ENCODE peak calls at places on chromosomes 3 and 15, in five cellular contexts. G, I, Q, P and F are unnamed samples.

GRCh38 chr15:83306561-83306960 is 22.1 kb upstream of the BNC1 start:
- DNase-seq in G (no peak), I (no peak), Q (no peak), P (no peak), F (no peak)

GRCh38 chr3:168336276-168336675 is 240.6 kb upstream of the GOLIM4 start:
- DNase-seq in G (no peak), I (no peak), Q (peak), P (no peak), F (no peak)

GRCh38 chr3:96449803-96450202 is 364.6 kb upstream of the EPHA6 start:
- DNase-seq in G (no peak), I (no peak), Q (no peak), P (no peak), F (no peak)

GRCh38 chr3:39208463-39209055 is 16.2 kb upstream of the XIRP1 start:
- DNase-seq in G (peak), I (peak), Q (peak), P (peak), F (peak)

GRCh38 chr3:195899701-195900425 is 8.5 kb downstream of the TNK2 start:
- DNase-seq in G (no peak), I (no peak), Q (no peak), P (no peak), F (no peak)

GRCh38 chr15:89628301-89628700 is 27.0 kb downstream of the KIF7 start:
- DNase-seq in G (no peak), I (no peak), Q (no peak), P (no peak), F (no peak)

GRCh38 chr3:182046365-182046764 is 334.6 kb downstream of the SOX2 start:
- DNase-seq in G (no peak), I (no peak), Q (no peak), P (no peak), F (no peak)

GRCh38 chr3:101255441-101255840 is 64.9 kb downstream of the IMPG2 start:
- DNase-seq in G (no peak), I (no peak), Q (no peak), P (no peak), F (no peak)

GRCh38 chr15:33654859-33655258 is 313.4 kb upstream of the CHRM5 start:
- DNase-seq in G (peak), I (peak), Q (no peak), P (peak), F (peak)

GRCh38 chr3:78277793-78278192 is 1237.9 kb downstream of the ROBO2 start:
- DNase-seq in G (no peak), I (no peak), Q (no peak), P (no peak), F (no peak)

GRCh38 chr3:135688003-135688402 is 277.5 kb upstream of the PPP2R3A start:
- DNase-seq in G (no peak), I (no peak), Q (no peak), P (no peak), F (no peak)

GRCh38 chr15:43299411-43299810 is 31.0 kb downstream of the LCMT2 start:
- DNase-seq in G (no peak), I (no peak), Q (no peak), P (no peak), F (no peak)

GRCh38 chr3:59334585-59334984 is 284.8 kb upstream of the CFAP20DC start:
- DNase-seq in G (peak), I (no peak), Q (no peak), P (peak), F (no peak)

GRCh38 chr3:71579934-71580318 is 3.6 kb downstream of the FOXP1 start:
- DNase-seq in G (no peak), I (peak), Q (peak), P (peak), F (peak)

GRCh38 chr3:161969867-161970266 is 473.3 kb downstream of the OTOL1 start:
- DNase-seq in G (peak), I (no peak), Q (peak), P (peak), F (no peak)

GRCh38 chr3:31610700-31611275 is 78.1 kb downstream of the STT3B start:
- DNase-seq in G (peak), I (no peak), Q (peak), P (peak), F (peak)

GRCh38 chr3:42572278-42572677 is 9.5 kb downstream of the SEC22C start:
- DNase-seq in G (peak), I (peak), Q (peak), P (peak), F (peak)

GRCh38 chr3:65030847-65031463 is 343.2 kb upstream of the ADAMTS9 start:
- DNase-seq in G (peak), I (no peak), Q (peak), P (peak), F (peak)

GRCh38 chr3:15428539-15428938 is 1.1 kb downstream of the EAF1 start:
- DNase-seq in G (peak), I (peak), Q (peak), P (peak), F (peak)

GRCh38 chr15:57485869-57486268 is 105.8 kb upstream of the MYZAP start:
- DNase-seq in G (peak), I (peak), Q (no peak), P (peak), F (peak)

GRCh38 chr3:156620901-156621300 is 53.5 kb upstream of the TIPARP start:
- DNase-seq in G (peak), I (no peak), Q (no peak), P (peak), F (peak)

GRCh38 chr15:40064231-40064894 is 25.4 kb upstream of the SRP14 start:
- DNase-seq in G (peak), I (peak), Q (no peak), P (peak), F (peak)

GRCh38 chr3:145557405-145557804 is 603.6 kb downstream of the PLOD2 start:
- DNase-seq in G (peak), I (no peak), Q (no peak), P (peak), F (no peak)

GRCh38 chr15:68561901-68562300 is 16.9 kb upstream of the CORO2B start:
- DNase-seq in G (no peak), I (no peak), Q (no peak), P (no peak), F (no peak)

GRCh38 chr3:11583226-11583625 is 60.5 kb downstream of the VGLL4 start:
- DNase-seq in G (no peak), I (no peak), Q (no peak), P (peak), F (no peak)

GRCh38 chr15:59456114-59456513 is 18.1 kb downstream of the FAM81A start:
- DNase-seq in G (no peak), I (no peak), Q (no peak), P (no peak), F (no peak)

GRCh38 chr3:56812749-56813655 is 11.3 kb upstream of the ARHGEF3 start:
- DNase-seq in G (peak), I (peak), Q (no peak), P (peak), F (peak)

GRCh38 chr3:108406063-108406660 is 104.2 kb downstream of the MYH15 start:
- DNase-seq in G (peak), I (no peak), Q (peak), P (no peak), F (no peak)

GRCh38 chr3:198071602-198072285 is 111.7 kb downstream of the LMLN start:
- DNase-seq in G (peak), I (peak), Q (no peak), P (peak), F (peak)

GRCh38 chr15:45458746-45459403 is 63.7 kb downstream of the SLC30A4 start:
- DNase-seq in G (peak), I (peak), Q (peak), P (peak), F (peak)

GRCh38 chr15:71742964-71743363 is 67.4 kb upstream of the NR2E3 start:
- DNase-seq in G (no peak), I (no peak), Q (no peak), P (no peak), F (no peak)

GRCh38 chr3:18223591-18224338 is 201.4 kb downstream of the SATB1 start:
- DNase-seq in G (no peak), I (no peak), Q (peak), P (no peak), F (no peak)

GRCh38 chr3:194206375-194206774 is 70.4 kb downstream of the HES1 start:
- DNase-seq in G (peak), I (no peak), Q (peak), P (peak), F (no peak)